ENCODE peak calls at places on chromosomes 4 and X, in six cellular contexts. One of them, this sample, is unnamed.
A peak's percentile ranks its signal among the peaks of the same experiment; 100 is the strongest.

GRCh38 chr4:121421594-121421993 is 40.8 kb upstream of the QRFPR start:
- DNase-seq in naive thymus-derived CD8-positive, alpha-beta T cell: no peak
- DNase-seq in NCI-H1105: no peak
- DNase-seq in stomach: no peak
- DNase-seq in mesenchymal stem cell: peak; percentile 3
- DNase-seq in SK-N-SH: no peak
- DNase-seq in this sample: no peak

GRCh38 chrX:110409925-110410324 is 51.3 kb downstream of the RTL9 start:
- DNase-seq in naive thymus-derived CD8-positive, alpha-beta T cell: no peak
- DNase-seq in NCI-H1105: no peak
- DNase-seq in stomach: no peak
- DNase-seq in mesenchymal stem cell: peak; percentile 79
- DNase-seq in SK-N-SH: no peak
- DNase-seq in this sample: no peak

GRCh38 chrX:124216396-124217124 is 115.9 kb upstream of the TEX13D start:
- DNase-seq in naive thymus-derived CD8-positive, alpha-beta T cell: no peak
- DNase-seq in NCI-H1105: no peak
- DNase-seq in stomach: no peak
- DNase-seq in mesenchymal stem cell: no peak
- DNase-seq in SK-N-SH: no peak
- DNase-seq in this sample: no peak

GRCh38 chr4:150938417-150938816 is 76.7 kb downstream of the LRBA start:
- DNase-seq in naive thymus-derived CD8-positive, alpha-beta T cell: no peak
- DNase-seq in NCI-H1105: no peak
- DNase-seq in stomach: no peak
- DNase-seq in mesenchymal stem cell: no peak
- DNase-seq in SK-N-SH: no peak
- DNase-seq in this sample: no peak

GRCh38 chr4:74097631-74098550 is 1.1 kb downstream of the CXCL2 start:
- DNase-seq in naive thymus-derived CD8-positive, alpha-beta T cell: no peak
- DNase-seq in NCI-H1105: no peak
- DNase-seq in stomach: no peak
- DNase-seq in mesenchymal stem cell: peak; percentile 45
- DNase-seq in SK-N-SH: no peak
- DNase-seq in this sample: no peak

GRCh38 chr4:74897390-74897789 is 35.5 kb upstream of the PARM1 start:
- DNase-seq in naive thymus-derived CD8-positive, alpha-beta T cell: no peak
- DNase-seq in NCI-H1105: no peak
- DNase-seq in stomach: no peak
- DNase-seq in mesenchymal stem cell: no peak
- DNase-seq in SK-N-SH: no peak
- DNase-seq in this sample: no peak

GRCh38 chrX:23062359-23062758 is 62.6 kb downstream of the DDX53 start:
- DNase-seq in naive thymus-derived CD8-positive, alpha-beta T cell: no peak
- DNase-seq in NCI-H1105: no peak
- DNase-seq in stomach: no peak
- DNase-seq in mesenchymal stem cell: no peak
- DNase-seq in SK-N-SH: no peak
- DNase-seq in this sample: no peak

GRCh38 chr4:87911252-87911774 is 64.2 kb upstream of the SPP1 start:
- DNase-seq in naive thymus-derived CD8-positive, alpha-beta T cell: no peak
- DNase-seq in NCI-H1105: no peak
- DNase-seq in stomach: no peak
- DNase-seq in mesenchymal stem cell: peak; percentile 45
- DNase-seq in SK-N-SH: no peak
- DNase-seq in this sample: no peak

GRCh38 chr4:74433541-74434172 is 11.3 kb upstream of the AREG start:
- DNase-seq in naive thymus-derived CD8-positive, alpha-beta T cell: no peak
- DNase-seq in NCI-H1105: no peak
- DNase-seq in stomach: no peak
- DNase-seq in mesenchymal stem cell: no peak
- DNase-seq in SK-N-SH: peak; percentile 8
- DNase-seq in this sample: no peak

GRCh38 chr4:71026086-71026485 is 32.6 kb downstream of the DCK start:
- DNase-seq in naive thymus-derived CD8-positive, alpha-beta T cell: no peak
- DNase-seq in NCI-H1105: no peak
- DNase-seq in stomach: no peak
- DNase-seq in mesenchymal stem cell: peak; percentile 87
- DNase-seq in SK-N-SH: peak; percentile 16
- DNase-seq in this sample: no peak